ENCODE peak calls at places on chromosomes 13 and 19, in ten cellular contexts. N is foreskin keratinocyte; M is GM19239; X is CD4-positive, alpha-beta T cell; T is central memory CD4-positive, alpha-beta T cell; Q is brain microvascular endothelial cell; I is M059J; F is colonic mucosa; P is HTR-8/SVneo; K is heart left ventricle. W is an unnamed sample.

GRCh38 chr19:3979289-3979673 is 6.0 kb downstream of the EEF2 start:
- DNase-seq in I (no peak), F (no peak), M (no peak), T (no peak), Q (no peak), N (no peak), K (peak), X (no peak), P (no peak), W (no peak)

GRCh38 chr19:35468637-35469036 is 20.6 kb downstream of the FFAR2 start:
- DNase-seq in F (peak), X (peak), N (no peak), K (peak), Q (peak), P (peak), I (peak), M (peak), T (peak), W (peak)

GRCh38 chr19:8311461-8312260 is 3.5 kb upstream of the CD320 start:
- DNase-seq in M (no peak), Q (no peak), I (peak), N (no peak), T (no peak), X (no peak), K (peak), F (peak), P (no peak), W (no peak)

GRCh38 chr19:4922530-4923378 is 13.5 kb downstream of the UHRF1 start:
- DNase-seq in K (no peak), I (no peak), Q (no peak), X (no peak), T (no peak), N (no peak), P (no peak), M (no peak), F (no peak), W (no peak)

GRCh38 chr19:33434886-33435705 is 61.6 kb downstream of the CEBPG start:
- DNase-seq in X (no peak), P (peak), K (no peak), Q (peak), M (no peak), I (peak), T (no peak), N (no peak), F (no peak), W (no peak)

GRCh38 chr19:48616491-48617056 is 1.7 kb upstream of the FAM83E start:
- DNase-seq in P (no peak), F (peak), X (no peak), M (no peak), N (no peak), K (no peak), Q (no peak), T (no peak), I (no peak), W (no peak)

GRCh38 chr13:50310734-50311133 is 295.5 kb downstream of the KCNRG start:
- DNase-seq in N (no peak), I (no peak), F (no peak), T (no peak), Q (no peak), M (no peak), X (no peak), K (no peak), P (no peak), W (no peak)

GRCh38 chr19:18743281-18743825 is 47.8 kb downstream of the COMP start:
- DNase-seq in M (no peak), P (no peak), I (no peak), Q (peak), T (no peak), N (no peak), K (peak), F (peak), X (no peak), W (peak)

GRCh38 chr13:102402292-102402691 is 444 bp upstream of the FGF14 start:
- DNase-seq in K (peak), F (no peak), T (no peak), M (no peak), X (no peak), Q (no peak), P (no peak), I (peak), N (no peak), W (peak)

GRCh38 chr19:1646931-1647663 is 5.3 kb downstream of the TCF3 start:
- DNase-seq in T (no peak), F (no peak), I (no peak), K (no peak), Q (no peak), N (no peak), P (no peak), M (no peak), X (no peak), W (no peak)

GRCh38 chr13:98103942-98104880 is 38.7 kb upstream of the FARP1 start:
- DNase-seq in F (no peak), K (no peak), T (no peak), P (peak), X (no peak), I (no peak), Q (no peak), M (no peak), N (no peak), W (no peak)

GRCh38 chr19:11422163-11423068 is 3.3 kb upstream of the RGL3 start:
- DNase-seq in Q (peak), I (no peak), N (peak), K (peak), X (peak), M (peak), P (no peak), F (peak), T (peak), W (peak)

GRCh38 chr19:3263866-3264265 is 39.4 kb downstream of the CELF5 start:
- DNase-seq in T (no peak), N (no peak), M (no peak), X (no peak), Q (no peak), K (no peak), I (no peak), P (no peak), F (no peak), W (no peak)

GRCh38 chr19:17490411-17490810 is 20.1 kb downstream of the SLC27A1 start:
- DNase-seq in I (no peak), Q (no peak), P (no peak), X (peak), F (no peak), M (no peak), T (peak), K (no peak), N (no peak), W (no peak)

GRCh38 chr19:19064811-19065745 is 1.3 kb downstream of the SLC25A42 start:
- DNase-seq in F (peak), N (no peak), K (no peak), M (peak), T (peak), Q (no peak), X (peak), P (no peak), I (no peak), W (peak)

GRCh38 chr13:50990540-50991506 is 81.2 kb downstream of the RNASEH2B start:
- DNase-seq in P (no peak), T (no peak), K (no peak), M (no peak), X (no peak), F (no peak), Q (peak), I (peak), N (no peak), W (no peak)

GRCh38 chr19:44069415-44069814 is 2.5 kb upstream of the ZNF284 start:
- DNase-seq in T (no peak), F (no peak), Q (no peak), X (no peak), K (no peak), P (no peak), M (no peak), I (no peak), N (no peak), W (no peak)

GRCh38 chr13:32419862-32420261 is 8.1 kb downstream of the N4BP2L1 start:
- DNase-seq in X (no peak), F (no peak), T (no peak), Q (no peak), N (no peak), M (no peak), K (no peak), P (no peak), I (no peak), W (no peak)

GRCh38 chr19:35018379-35018778 is 11.9 kb upstream of the SCN1B start:
- DNase-seq in X (no peak), P (no peak), Q (no peak), M (no peak), N (no peak), T (no peak), F (no peak), I (no peak), K (no peak), W (no peak)

GRCh38 chr19:48636859-48637448 is at the start of gene DBP:
- DNase-seq in T (no peak), Q (no peak), X (peak), K (no peak), I (peak), N (no peak), M (peak), F (no peak), P (no peak), W (peak)

GRCh38 chr13:94661396-94661795 is 50.9 kb downstream of the SOX21 start:
- DNase-seq in I (no peak), K (no peak), T (no peak), N (no peak), F (no peak), M (no peak), Q (no peak), X (no peak), P (no peak), W (no peak)

GRCh38 chr19:48274938-48275337 is 5.1 kb downstream of the ZNF114 start:
- DNase-seq in K (no peak), F (no peak), N (no peak), X (no peak), T (no peak), Q (no peak), I (peak), M (no peak), P (no peak), W (no peak)

GRCh38 chr13:31772231-31772630 is 32.9 kb downstream of the RXFP2 start:
- DNase-seq in N (no peak), Q (no peak), X (no peak), T (no peak), K (no peak), P (no peak), M (no peak), I (no peak), F (no peak), W (no peak)

GRCh38 chr19:10907925-10908324 is 20.5 kb downstream of the YIPF2 start:
- DNase-seq in X (no peak), K (no peak), M (no peak), T (no peak), I (no peak), N (no peak), Q (no peak), F (no peak), P (no peak), W (no peak)